ENCODE peak calls at places on chromosomes 16 and 17, in nine cellular contexts. W, X, A, M, B, N, O, Y and H are unnamed samples.

GRCh38 chr16:4690946-4691665 is 2.3 kb upstream of the NUDT16L1 start:
- DNase-seq in W (no peak), X (no peak), A (no peak), M (no peak), B (no peak), N (no peak), O (no peak), Y (no peak), H (no peak)

GRCh38 chr17:41917192-41917591 is 1.6 kb downstream of the ACLY start:
- DNase-seq in W (peak; percentile 77), X (no peak), A (no peak), M (no peak), B (peak; percentile 36), N (no peak), O (no peak), Y (no peak), H (no peak)

GRCh38 chr17:7446669-7447068 is 1.8 kb downstream of the CHRNB1 start:
- DNase-seq in W (no peak), X (no peak), A (peak; percentile 69), M (no peak), B (no peak), N (no peak), O (no peak), Y (no peak), H (no peak)

GRCh38 chr17:48655913-48656312 is 29.8 kb upstream of the HOXB9 start:
- DNase-seq in W (no peak), X (no peak), A (no peak), M (no peak), B (no peak), N (no peak), O (no peak), Y (no peak), H (no peak)

GRCh38 chr16:77721752-77722314 is 481 bp upstream of the NUDT7 start:
- DNase-seq in W (no peak), X (no peak), A (no peak), M (no peak), B (no peak), N (no peak), O (no peak), Y (no peak), H (no peak)

GRCh38 chr17:11644265-11645212 is 46.3 kb downstream of the DNAH9 start:
- DNase-seq in W (peak; percentile 94), X (peak; percentile 74), A (peak; percentile 85), M (peak; percentile 90), B (peak; percentile 54), N (no peak), O (peak; percentile 3), Y (peak; percentile 64), H (peak; percentile 36)

GRCh38 chr16:50340578-50340977 is 28.2 kb downstream of the BRD7 start:
- DNase-seq in W (no peak), X (no peak), A (no peak), M (no peak), B (no peak), N (no peak), O (no peak), Y (no peak), H (no peak)

GRCh38 chr17:12642034-12642433 is 23.7 kb upstream of the MYOCD start:
- DNase-seq in W (no peak), X (no peak), A (no peak), M (no peak), B (no peak), N (no peak), O (no peak), Y (no peak), H (no peak)

GRCh38 chr17:74018116-74018515 is 185.4 kb upstream of the RPL38 start:
- DNase-seq in W (peak; percentile 49), X (no peak), A (no peak), M (no peak), B (no peak), N (no peak), O (no peak), Y (no peak), H (no peak)

GRCh38 chr17:80931421-80932265 is 60.0 kb upstream of the CHMP6 start:
- DNase-seq in W (no peak), X (no peak), A (peak; percentile 73), M (no peak), B (no peak), N (no peak), O (no peak), Y (no peak), H (no peak)

GRCh38 chr16:17469011-17469741 is 1.6 kb downstream of the XYLT1 start:
- DNase-seq in W (no peak), X (no peak), A (no peak), M (no peak), B (peak; percentile 8), N (no peak), O (no peak), Y (no peak), H (no peak)

GRCh38 chr17:47895254-47895855 is 681 bp upstream of the SP2 start:
- DNase-seq in W (no peak), X (peak; percentile 55), A (no peak), M (peak; percentile 45), B (no peak), N (peak; percentile 3), O (no peak), Y (peak; percentile 61), H (no peak)

GRCh38 chr16:80250376-80250775 is 290.4 kb upstream of the DYNLRB2 start:
- DNase-seq in W (peak; percentile 5), X (no peak), A (no peak), M (no peak), B (peak; percentile 42), N (no peak), O (no peak), Y (no peak), H (no peak)

GRCh38 chr17:39175695-39176093 is 9.7 kb upstream of the ARL5C start:
- DNase-seq in W (no peak), X (no peak), A (peak; percentile 36), M (no peak), B (no peak), N (no peak), O (no peak), Y (no peak), H (no peak)

GRCh38 chr17:48646183-48647102 is 20.3 kb upstream of the HOXB9 start:
- DNase-seq in W (no peak), X (no peak), A (peak; percentile 74), M (peak; percentile 86), B (peak; percentile 77), N (no peak), O (no peak), Y (peak; percentile 41), H (no peak)

GRCh38 chr16:50497592-50497991 is 50.6 kb upstream of the NKD1 start:
- DNase-seq in W (no peak), X (no peak), A (no peak), M (no peak), B (peak; percentile 89), N (no peak), O (no peak), Y (peak; percentile 17), H (no peak)

GRCh38 chr17:8892338-8892690 is 24.8 kb upstream of the PIK3R6 start:
- DNase-seq in W (no peak), X (no peak), A (no peak), M (no peak), B (peak; percentile 15), N (no peak), O (no peak), Y (no peak), H (no peak)

GRCh38 chr17:4232168-4232813 is 31.5 kb downstream of the ANKFY1 start:
- DNase-seq in W (no peak), X (no peak), A (no peak), M (no peak), B (no peak), N (no peak), O (no peak), Y (no peak), H (no peak)

GRCh38 chr17:64058547-64059115 is 38.2 kb upstream of the ICAM2 start:
- DNase-seq in W (no peak), X (no peak), A (no peak), M (no peak), B (no peak), N (no peak), O (no peak), Y (no peak), H (no peak)

GRCh38 chr16:674968-675883 is at the start of gene RHBDL1:
- DNase-seq in W (peak; percentile 48), X (peak; percentile 58), A (peak; percentile 83), M (no peak), B (no peak), N (no peak), O (no peak), Y (peak; percentile 45), H (peak; percentile 48)

GRCh38 chr16:56423584-56424403 is 1.6 kb downstream of the AMFR start:
- DNase-seq in W (no peak), X (no peak), A (no peak), M (no peak), B (no peak), N (no peak), O (no peak), Y (no peak), H (no peak)

GRCh38 chr17:62780273-62780672 is 27.8 kb downstream of the MARCHF10 start:
- DNase-seq in W (no peak), X (no peak), A (peak; percentile 24), M (peak; percentile 77), B (no peak), N (no peak), O (no peak), Y (no peak), H (no peak)

GRCh38 chr16:66933776-66934137 is 445 bp downstream of the CIAO2B start:
- DNase-seq in W (no peak), X (no peak), A (no peak), M (no peak), B (no peak), N (peak; percentile 37), O (no peak), Y (peak; percentile 79), H (no peak)

GRCh38 chr16:17277981-17278381 is 192.8 kb downstream of the XYLT1 start:
- DNase-seq in W (peak; percentile 56), X (peak; percentile 57), A (peak; percentile 67), M (peak; percentile 30), B (no peak), N (no peak), O (peak; percentile 18), Y (peak; percentile 20), H (peak; percentile 25)

GRCh38 chr17:74484066-74484465 is 17.6 kb downstream of the CD300A start:
- DNase-seq in W (no peak), X (no peak), A (peak; percentile 22), M (no peak), B (no peak), N (no peak), O (no peak), Y (no peak), H (no peak)

GRCh38 chr16:19389246-19389645 is 28.4 kb upstream of the TMC5 start:
- DNase-seq in W (peak; percentile 20), X (no peak), A (peak; percentile 80), M (peak; percentile 40), B (peak; percentile 31), N (no peak), O (peak; percentile 41), Y (peak; percentile 74), H (peak; percentile 9)

GRCh38 chr17:56939869-56940484 is 20.9 kb downstream of the COIL start:
- DNase-seq in W (peak; percentile 16), X (no peak), A (no peak), M (peak; percentile 14), B (peak; percentile 56), N (no peak), O (no peak), Y (no peak), H (no peak)

GRCh38 chr17:13727441-13728171 is 125.9 kb upstream of the HS3ST3A1 start:
- DNase-seq in W (no peak), X (no peak), A (no peak), M (no peak), B (peak; percentile 90), N (no peak), O (no peak), Y (no peak), H (no peak)

GRCh38 chr17:10114931-10115535 is 83.4 kb downstream of the GAS7 start:
- DNase-seq in W (peak; percentile 91), X (peak; percentile 98), A (no peak), M (no peak), B (peak; percentile 76), N (no peak), O (no peak), Y (peak; percentile 77), H (peak; percentile 83)